ENCODE peak calls at places on chromosome 14, in eight cellular contexts. X, S, U, Y, D, W, E and O are unnamed samples.

GRCh38 chr14:81137316-81137715 is 83.4 kb downstream of the GTF2A1 start:
- DNase-seq in D (no peak), Y (peak; percentile 77), X (no peak), W (no peak), U (no peak), S (no peak), E (peak; percentile 40), O (no peak)

GRCh38 chr14:75282166-75282547 is 3.5 kb downstream of the FOS start:
- DNase-seq in W (no peak), U (no peak), Y (no peak), X (no peak), S (peak; percentile 69), D (no peak), E (peak; percentile 80), O (no peak)

GRCh38 chr14:75081835-75082234 is 12.4 kb downstream of the ZC2HC1C start:
- DNase-seq in Y (no peak), S (no peak), U (no peak), W (no peak), D (no peak), X (no peak), E (no peak), O (no peak)

GRCh38 chr14:78358631-78359030 is 188.5 kb downstream of the NRXN3 start:
- DNase-seq in S (no peak), W (no peak), E (no peak), Y (no peak), U (no peak), D (no peak), X (no peak), O (no peak)

GRCh38 chr14:81200041-81200440 is 20.7 kb downstream of the GTF2A1 start:
- DNase-seq in X (no peak), U (no peak), Y (no peak), S (no peak), W (no peak), D (no peak), E (no peak), O (no peak)

GRCh38 chr14:75411194-75411552 is 16.6 kb upstream of the JDP2 start:
- DNase-seq in S (no peak), X (no peak), Y (no peak), D (no peak), W (no peak), U (no peak), E (no peak), O (no peak)

GRCh38 chr14:71551291-71551955 is 380.8 kb upstream of the RGS6 start:
- DNase-seq in U (no peak), W (no peak), E (peak; percentile 45), X (no peak), Y (no peak), S (no peak), D (no peak), O (no peak)

GRCh38 chr14:22448035-22448904 is 140.8 kb downstream of the DAD1 start:
- DNase-seq in Y (no peak), D (no peak), U (no peak), S (peak; percentile 65), W (no peak), E (no peak), X (no peak), O (no peak)

GRCh38 chr14:100589760-100590469 is 2.7 kb upstream of the BEGAIN start:
- DNase-seq in U (peak; percentile 2), X (no peak), W (no peak), S (no peak), D (peak; percentile 0), E (no peak), Y (no peak), O (no peak)

GRCh38 chr14:63438065-63438757 is 105.0 kb downstream of the PPP2R5E start:
- DNase-seq in W (peak; percentile 35), U (peak; percentile 33), X (peak; percentile 67), S (peak; percentile 96), E (peak; percentile 98), D (peak; percentile 74), Y (peak; percentile 92), O (peak; percentile 50)

GRCh38 chr14:94313991-94314655 is 9.0 kb downstream of the SERPINA6 start:
- DNase-seq in E (peak; percentile 53), W (no peak), X (no peak), S (no peak), U (peak; percentile 28), D (no peak), Y (no peak), O (no peak)

GRCh38 chr14:101033446-101034165 is 130.1 kb upstream of the RTL1 start:
- DNase-seq in Y (no peak), D (peak; percentile 3), W (peak; percentile 21), S (no peak), U (no peak), X (no peak), E (no peak), O (no peak)

GRCh38 chr14:60753264-60754126 is 18.9 kb downstream of the MNAT1 start:
- DNase-seq in S (no peak), W (no peak), U (no peak), E (no peak), Y (no peak), X (no peak), D (no peak), O (no peak)